ENCODE peak calls at places on chromosomes 2 and 18, in nine cellular contexts. One of them, this sample, is unnamed.

GRCh38 chr2:142561656-142562055 is 315.8 kb upstream of the KYNU start:
- DNase-seq in GM23338: no peak
- DNase-seq in K562: no peak
- DNase-seq in SK-N-SH: no peak
- DNase-seq in HL-60: no peak
- DNase-seq in HCT116: no peak
- DNase-seq in HepG2: no peak
- DNase-seq in Panc1: no peak
- DNase-seq in GM12878: no peak
- DNase-seq in this sample: no peak

GRCh38 chr2:28644760-28645159 is 106.9 kb upstream of the PPP1CB start:
- DNase-seq in GM23338: no peak
- DNase-seq in K562: no peak
- DNase-seq in SK-N-SH: no peak
- DNase-seq in HL-60: no peak
- DNase-seq in HCT116: no peak
- DNase-seq in HepG2: no peak
- DNase-seq in Panc1: no peak
- DNase-seq in GM12878: no peak
- DNase-seq in this sample: no peak

GRCh38 chr2:206263959-206264603 is 10.4 kb upstream of the ZDBF2 start:
- DNase-seq in GM23338: no peak
- DNase-seq in K562: no peak
- DNase-seq in SK-N-SH: no peak
- DNase-seq in HL-60: no peak
- DNase-seq in HCT116: no peak
- DNase-seq in HepG2: no peak
- DNase-seq in Panc1: no peak
- DNase-seq in GM12878: no peak
- DNase-seq in this sample: no peak

GRCh38 chr2:33681333-33681732 is 82.2 kb upstream of the FAM98A start:
- DNase-seq in GM23338: peak; percentile 32
- DNase-seq in K562: no peak
- DNase-seq in SK-N-SH: no peak
- DNase-seq in HL-60: no peak
- DNase-seq in HCT116: no peak
- DNase-seq in HepG2: no peak
- DNase-seq in Panc1: no peak
- DNase-seq in GM12878: no peak
- DNase-seq in this sample: peak; percentile 30

GRCh38 chr2:30371772-30372373 is 75.2 kb upstream of the LCLAT1 start:
- DNase-seq in GM23338: no peak
- DNase-seq in K562: no peak
- DNase-seq in SK-N-SH: no peak
- DNase-seq in HL-60: no peak
- DNase-seq in HCT116: no peak
- DNase-seq in HepG2: no peak
- DNase-seq in Panc1: no peak
- DNase-seq in GM12878: no peak
- DNase-seq in this sample: no peak

GRCh38 chr2:25960920-25961319 is 21.4 kb downstream of the KIF3C start:
- DNase-seq in GM23338: no peak
- DNase-seq in K562: no peak
- DNase-seq in SK-N-SH: no peak
- DNase-seq in HL-60: peak; percentile 53
- DNase-seq in HCT116: no peak
- DNase-seq in HepG2: no peak
- DNase-seq in Panc1: no peak
- DNase-seq in GM12878: no peak
- DNase-seq in this sample: no peak

GRCh38 chr18:8480506-8481328 is 128.5 kb upstream of the RAB12 start:
- DNase-seq in GM23338: peak; percentile 59
- DNase-seq in K562: no peak
- DNase-seq in SK-N-SH: peak; percentile 72
- DNase-seq in HL-60: no peak
- DNase-seq in HCT116: peak; percentile 24
- DNase-seq in HepG2: peak; percentile 38
- DNase-seq in Panc1: peak; percentile 12
- DNase-seq in GM12878: no peak
- DNase-seq in this sample: peak; percentile 36

GRCh38 chr2:136917281-136917680 is 151.9 kb downstream of the THSD7B start:
- DNase-seq in GM23338: peak; percentile 29
- DNase-seq in K562: no peak
- DNase-seq in SK-N-SH: no peak
- DNase-seq in HL-60: no peak
- DNase-seq in HCT116: no peak
- DNase-seq in HepG2: no peak
- DNase-seq in Panc1: no peak
- DNase-seq in GM12878: no peak
- DNase-seq in this sample: no peak

GRCh38 chr2:101341901-101342624 is 33.6 kb upstream of the RNF149 start:
- DNase-seq in GM23338: peak; percentile 95
- DNase-seq in K562: peak; percentile 75
- DNase-seq in SK-N-SH: peak; percentile 74
- DNase-seq in HL-60: peak; percentile 43
- DNase-seq in HCT116: peak; percentile 52
- DNase-seq in HepG2: peak; percentile 70
- DNase-seq in Panc1: peak; percentile 39
- DNase-seq in GM12878: no peak
- DNase-seq in this sample: peak; percentile 76

GRCh38 chr18:14976736-14977430 is 228.9 kb downstream of the ANKRD30B start:
- DNase-seq in GM23338: no peak
- DNase-seq in K562: no peak
- DNase-seq in SK-N-SH: no peak
- DNase-seq in HL-60: no peak
- DNase-seq in HCT116: no peak
- DNase-seq in HepG2: no peak
- DNase-seq in Panc1: no peak
- DNase-seq in GM12878: no peak
- DNase-seq in this sample: no peak

GRCh38 chr18:23291456-23292205 is 156.3 kb downstream of the CABLES1 start:
- DNase-seq in GM23338: no peak
- DNase-seq in K562: no peak
- DNase-seq in SK-N-SH: no peak
- DNase-seq in HL-60: no peak
- DNase-seq in HCT116: peak; percentile 46
- DNase-seq in HepG2: no peak
- DNase-seq in Panc1: no peak
- DNase-seq in GM12878: no peak
- DNase-seq in this sample: no peak

GRCh38 chr2:74583504-74583903 is 29.0 kb downstream of the DOK1 start:
- DNase-seq in GM23338: peak; percentile 13
- DNase-seq in K562: no peak
- DNase-seq in SK-N-SH: no peak
- DNase-seq in HL-60: no peak
- DNase-seq in HCT116: peak; percentile 21
- DNase-seq in HepG2: peak; percentile 80
- DNase-seq in Panc1: no peak
- DNase-seq in GM12878: no peak
- DNase-seq in this sample: no peak

GRCh38 chr2:27772804-27773203 is 1.3 kb downstream of the MRPL33 start:
- DNase-seq in GM23338: no peak
- DNase-seq in K562: no peak
- DNase-seq in SK-N-SH: no peak
- DNase-seq in HL-60: no peak
- DNase-seq in HCT116: no peak
- DNase-seq in HepG2: no peak
- DNase-seq in Panc1: no peak
- DNase-seq in GM12878: no peak
- DNase-seq in this sample: no peak

DNA sequence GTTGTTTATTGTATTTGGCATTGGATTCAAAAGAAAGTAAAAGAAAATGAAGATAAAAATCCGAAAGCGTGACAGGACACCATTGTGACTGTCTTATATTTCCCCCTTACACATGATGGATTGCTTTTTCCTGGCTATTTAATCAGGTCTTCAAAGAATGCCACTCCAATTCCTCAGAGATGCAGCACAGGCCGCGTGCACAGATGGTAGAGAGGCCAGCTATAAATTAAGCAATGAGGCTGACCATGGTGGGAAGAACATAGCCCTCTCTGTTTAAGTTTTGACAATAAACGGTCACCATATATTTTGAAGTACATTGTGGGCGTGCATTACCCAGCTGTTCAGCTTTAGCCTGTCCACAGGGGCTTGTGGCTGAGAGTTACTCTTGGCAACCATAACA is 730.7 kb downstream of the DCC start:
- DNase-seq in GM23338: no peak
- DNase-seq in K562: no peak
- DNase-seq in SK-N-SH: no peak
- DNase-seq in HL-60: no peak
- DNase-seq in HCT116: no peak
- DNase-seq in HepG2: no peak
- DNase-seq in Panc1: no peak
- DNase-seq in GM12878: no peak
- DNase-seq in this sample: no peak
- TF ChIP-seq REST in GM23338: no peak
- TF ChIP-seq REST in K562: no peak
- TF ChIP-seq REST in SK-N-SH: no peak
- TF ChIP-seq REST in HL-60: no peak
- TF ChIP-seq REST in HCT116: no peak
- TF ChIP-seq REST in HepG2: no peak
- TF ChIP-seq REST in Panc1: no peak
- TF ChIP-seq REST in GM12878: no peak
- TF ChIP-seq REST in this sample: no peak

GRCh38 chr2:18194161-18194560 is 315.7 kb downstream of the KCNS3 start:
- DNase-seq in GM23338: no peak
- DNase-seq in K562: no peak
- DNase-seq in SK-N-SH: no peak
- DNase-seq in HL-60: no peak
- DNase-seq in HCT116: no peak
- DNase-seq in HepG2: no peak
- DNase-seq in Panc1: no peak
- DNase-seq in GM12878: no peak
- DNase-seq in this sample: peak; percentile 23
- TF ChIP-seq REST in GM23338: no peak
- TF ChIP-seq REST in K562: no peak
- TF ChIP-seq REST in SK-N-SH: no peak
- TF ChIP-seq REST in HL-60: no peak
- TF ChIP-seq REST in HCT116: no peak
- TF ChIP-seq REST in HepG2: no peak
- TF ChIP-seq REST in Panc1: no peak
- TF ChIP-seq REST in GM12878: no peak
- TF ChIP-seq REST in this sample: no peak

GRCh38 chr18:36215577-36215976 is 28.3 kb downstream of the MOCOS start:
- DNase-seq in GM23338: no peak
- DNase-seq in K562: no peak
- DNase-seq in SK-N-SH: no peak
- DNase-seq in HL-60: no peak
- DNase-seq in HCT116: no peak
- DNase-seq in HepG2: no peak
- DNase-seq in Panc1: no peak
- DNase-seq in GM12878: no peak
- DNase-seq in this sample: no peak

GRCh38 chr18:36212978-36213303 is 25.6 kb downstream of the MOCOS start:
- DNase-seq in GM23338: no peak
- DNase-seq in K562: no peak
- DNase-seq in SK-N-SH: no peak
- DNase-seq in HL-60: no peak
- DNase-seq in HCT116: no peak
- DNase-seq in HepG2: no peak
- DNase-seq in Panc1: no peak
- DNase-seq in GM12878: no peak
- DNase-seq in this sample: no peak

GRCh38 chr18:36214811-36215210 is 27.5 kb downstream of the MOCOS start:
- DNase-seq in GM23338: no peak
- DNase-seq in K562: no peak
- DNase-seq in SK-N-SH: no peak
- DNase-seq in HL-60: no peak
- DNase-seq in HCT116: no peak
- DNase-seq in HepG2: no peak
- DNase-seq in Panc1: no peak
- DNase-seq in GM12878: no peak
- DNase-seq in this sample: no peak

GRCh38 chr18:36211612-36212065 is 24.3 kb downstream of the MOCOS start:
- DNase-seq in GM23338: no peak
- DNase-seq in K562: no peak
- DNase-seq in SK-N-SH: no peak
- DNase-seq in HL-60: no peak
- DNase-seq in HCT116: no peak
- DNase-seq in HepG2: no peak
- DNase-seq in Panc1: no peak
- DNase-seq in GM12878: peak; percentile 12
- DNase-seq in this sample: no peak

GRCh38 chr18:36212301-36212977 is 25.1 kb downstream of the MOCOS start:
- DNase-seq in GM23338: no peak
- DNase-seq in K562: peak; percentile 49
- DNase-seq in SK-N-SH: no peak
- DNase-seq in HL-60: no peak
- DNase-seq in HCT116: no peak
- DNase-seq in HepG2: no peak
- DNase-seq in Panc1: no peak
- DNase-seq in GM12878: no peak
- DNase-seq in this sample: no peak
- TF ChIP-seq REST in GM23338: no peak
- TF ChIP-seq REST in K562: no peak
- TF ChIP-seq REST in SK-N-SH: no peak
- TF ChIP-seq REST in HL-60: no peak
- TF ChIP-seq REST in HCT116: no peak
- TF ChIP-seq REST in HepG2: no peak
- TF ChIP-seq REST in Panc1: no peak
- TF ChIP-seq REST in GM12878: no peak
- TF ChIP-seq REST in this sample: no peak

GRCh38 chr2:37858197-37858711 is 66.8 kb upstream of the RMDN2 start:
- DNase-seq in GM23338: no peak
- DNase-seq in K562: no peak
- DNase-seq in SK-N-SH: no peak
- DNase-seq in HL-60: no peak
- DNase-seq in HCT116: no peak
- DNase-seq in HepG2: no peak
- DNase-seq in Panc1: no peak
- DNase-seq in GM12878: no peak
- DNase-seq in this sample: no peak
- TF ChIP-seq REST in GM23338: no peak
- TF ChIP-seq REST in K562: no peak
- TF ChIP-seq REST in SK-N-SH: no peak
- TF ChIP-seq REST in HL-60: no peak
- TF ChIP-seq REST in HCT116: no peak
- TF ChIP-seq REST in HepG2: no peak
- TF ChIP-seq REST in Panc1: no peak
- TF ChIP-seq REST in GM12878: no peak
- TF ChIP-seq REST in this sample: no peak

GRCh38 chr2:151030663-151031230 is 230.9 kb downstream of the RBM43 start:
- DNase-seq in GM23338: peak; percentile 54
- DNase-seq in K562: no peak
- DNase-seq in SK-N-SH: no peak
- DNase-seq in HL-60: no peak
- DNase-seq in HCT116: no peak
- DNase-seq in HepG2: no peak
- DNase-seq in Panc1: no peak
- DNase-seq in GM12878: no peak
- DNase-seq in this sample: no peak
- TF ChIP-seq REST in GM23338: no peak
- TF ChIP-seq REST in K562: no peak
- TF ChIP-seq REST in SK-N-SH: no peak
- TF ChIP-seq REST in HL-60: no peak
- TF ChIP-seq REST in HCT116: no peak
- TF ChIP-seq REST in HepG2: no peak
- TF ChIP-seq REST in Panc1: no peak
- TF ChIP-seq REST in GM12878: no peak
- TF ChIP-seq REST in this sample: no peak